ENCODE peak calls at places on chromosomes 3 and 15, in four cellular contexts. Y is K562, M is WTC11, O is HepG2. B is an unnamed sample.

GRCh38 chr3:150370129-150370602 is 37.9 kb upstream of the TSC22D2 start:
- DNase-seq in M (peak), O (peak), Y (peak), B (no peak)

GRCh38 chr3:11562277-11562881 is 81.3 kb downstream of the VGLL4 start:
- DNase-seq in M (no peak), O (no peak), Y (no peak), B (no peak)

GRCh38 chr3:188064831-188065493 is 89.0 kb upstream of the LPP start:
- DNase-seq in O (peak), M (no peak), Y (no peak), B (no peak)

GRCh38 chr3:73508330-73508954 is 116.3 kb downstream of the PDZRN3 start:
- DNase-seq in Y (peak), M (peak), O (peak), B (no peak)

GRCh38 chr15:99931703-99932603 is 198.7 kb upstream of the LYSMD4 start:
- DNase-seq in O (no peak), M (no peak), Y (no peak), B (no peak)

GRCh38 chr3:177598110-177598833 is 401.0 kb upstream of the TBL1XR1 start:
- DNase-seq in M (no peak), O (no peak), Y (no peak), B (no peak)

GRCh38 chr3:126087552-126088175 is 3.7 kb upstream of the SLC41A3 start:
- DNase-seq in O (no peak), M (no peak), Y (no peak), B (no peak)

GRCh38 chr3:106839576-106840280 is 537.5 kb upstream of the CCDC54 start:
- DNase-seq in Y (no peak), O (no peak), M (no peak), B (no peak)

GRCh38 chr3:95810468-95810867 is 1003.9 kb upstream of the EPHA6 start:
- DNase-seq in Y (no peak), O (peak), M (no peak), B (no peak)

GRCh38 chr3:186700267-186700666 is 16.9 kb upstream of the KNG1 start:
- DNase-seq in O (no peak), M (no peak), Y (peak), B (no peak)

GRCh38 chr3:8052599-8053185 is 448.9 kb upstream of the LMCD1 start:
- DNase-seq in M (no peak), Y (no peak), O (no peak), B (no peak)

GRCh38 chr3:112084980-112085697 is 1.1 kb upstream of the C3orf52 start:
- DNase-seq in M (no peak), O (peak), Y (no peak), B (no peak)

GRCh38 chr3:53420831-53421230 is 73.5 kb upstream of the DCP1A start:
- DNase-seq in O (no peak), Y (no peak), M (no peak), B (no peak)

GRCh38 chr15:78872972-78873795 is 494 bp downstream of the MORF4L1 start:
- DNase-seq in Y (peak), O (peak), M (peak), B (peak)

GRCh38 chr15:73677146-73677607 is 7.0 kb upstream of the CD276 start:
- DNase-seq in Y (peak), M (peak), O (peak), B (no peak)

GRCh38 chr3:151766454-151766853 is 32.7 kb downstream of the AADACL2 start:
- DNase-seq in M (no peak), Y (no peak), O (no peak), B (no peak)

GRCh38 chr3:149466192-149466591 is 8.3 kb upstream of the TM4SF4 start:
- DNase-seq in Y (no peak), M (no peak), O (no peak), B (no peak)

GRCh38 chr15:74180689-74181602 is 7.4 kb downstream of the ISLR start:
- DNase-seq in O (no peak), Y (no peak), M (no peak), B (no peak)

GRCh38 chr3:159757341-159758060 is 231.1 kb upstream of the IL12A start:
- DNase-seq in M (no peak), O (no peak), Y (no peak), B (no peak)

GRCh38 chr3:42094128-42094527 is 3.0 kb downstream of the TRAK1 start:
- DNase-seq in O (no peak), Y (no peak), M (no peak), B (peak)

GRCh38 chr3:194617827-194618226 is 15.4 kb downstream of the TMEM44 start:
- DNase-seq in M (no peak), Y (no peak), O (no peak), B (no peak)

GRCh38 chr3:113277886-113278598 is 66.7 kb downstream of the BOC start:
- DNase-seq in O (no peak), M (no peak), Y (no peak), B (no peak)

GRCh38 chr3:110246796-110247369 is 824.7 kb upstream of the NECTIN3 start:
- DNase-seq in Y (no peak), O (no peak), M (no peak), B (no peak)

GRCh38 chr3:159748408-159748807 is 240.2 kb upstream of the IL12A start:
- DNase-seq in O (no peak), Y (no peak), M (no peak), B (no peak)

GRCh38 chr3:161406594-161407555 is 35.6 kb upstream of the SPTSSB start:
- DNase-seq in M (no peak), Y (no peak), O (no peak), B (no peak)

GRCh38 chr3:12954891-12955650 is 113.7 kb upstream of the RPL32 start:
- DNase-seq in O (no peak), M (no peak), Y (no peak), B (no peak)

GRCh38 chr3:39705351-39705900 is 104.0 kb upstream of the MYRIP start:
- DNase-seq in M (no peak), Y (no peak), O (no peak), B (no peak)

GRCh38 chr3:55446860-55447259 is 40.2 kb downstream of the WNT5A start:
- DNase-seq in M (no peak), Y (no peak), O (no peak), B (no peak)

GRCh38 chr15:73844356-73844755 is 29.0 kb upstream of the TBC1D21 start:
- DNase-seq in M (no peak), Y (no peak), O (no peak), B (no peak)

GRCh38 chr3:169769287-169770181 is at the start of gene ACTRT3:
- DNase-seq in O (peak), Y (no peak), M (peak), B (no peak)

GRCh38 chr15:83250766-83251165 is 33.7 kb downstream of the BNC1 start:
- DNase-seq in M (no peak), O (no peak), Y (no peak), B (no peak)

GRCh38 chr15:71386448-71387236 is 271.4 kb downstream of the THSD4 start:
- DNase-seq in M (no peak), O (no peak), Y (no peak), B (no peak)

GRCh38 chr15:95799286-95800187 is 531.0 kb upstream of the NR2F2 start:
- DNase-seq in Y (no peak), O (peak), M (no peak), B (no peak)

DNA sequence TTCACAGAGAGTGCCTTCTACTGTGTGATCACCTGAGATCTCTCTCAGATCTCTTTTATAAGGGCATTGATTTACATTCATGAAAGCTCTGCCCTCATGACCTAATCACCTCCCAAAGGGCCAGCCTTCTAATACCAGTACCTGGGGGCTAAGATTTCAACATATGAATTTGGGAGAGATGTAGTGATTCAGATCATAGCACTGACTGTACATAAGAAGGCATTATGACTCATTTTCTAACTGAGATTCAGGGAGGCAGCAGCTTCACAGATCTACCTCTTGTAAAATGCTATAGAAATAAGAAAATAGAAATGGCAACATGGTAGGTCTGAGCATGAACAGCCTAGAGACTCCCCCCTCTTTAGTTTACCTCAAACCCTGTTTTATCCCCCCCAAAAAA is 39.6 kb downstream of the VGLL3 start:
- DNase-seq in Y (no peak), M (no peak), O (no peak), B (no peak)
- TF ChIP-seq NR2C2 in Y (no peak), M (no peak), O (no peak), B (no peak)

GRCh38 chr3:178859386-178859785 is 212.2 kb downstream of the ZMAT3 start:
- DNase-seq in O (no peak), Y (no peak), M (no peak), B (no peak)
- TF ChIP-seq NR2C2 in O (no peak), Y (no peak), M (no peak), B (no peak)

DNA sequence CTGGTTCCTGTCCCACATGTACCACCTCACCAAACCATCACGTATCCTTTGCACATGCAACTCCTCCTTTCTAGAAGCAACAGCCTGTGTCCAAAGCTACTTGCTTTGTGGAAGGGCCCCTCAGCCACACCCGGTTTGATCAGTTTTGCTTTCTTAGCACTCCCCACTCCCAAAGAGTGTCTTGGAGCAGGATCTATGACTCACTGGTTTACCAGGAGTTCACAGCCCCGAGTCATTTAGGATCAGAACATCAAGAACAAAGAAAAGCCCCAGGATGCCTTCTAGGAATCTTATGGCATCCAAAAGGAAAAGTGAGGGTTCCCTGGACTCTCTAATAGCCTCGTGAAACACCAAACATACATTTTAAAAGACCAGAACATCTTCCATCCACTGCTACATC is 50.7 kb upstream of the IGF1R start:
- DNase-seq in Y (no peak), O (no peak), M (no peak), B (no peak)
- TF ChIP-seq NR2C2 in Y (no peak), O (no peak), M (no peak), B (no peak)

GRCh38 chr3:44048949-44049348 is 192.7 kb upstream of the TOPAZ1 start:
- DNase-seq in Y (no peak), O (no peak), M (no peak), B (no peak)

GRCh38 chr3:44047796-44048195 is 193.9 kb upstream of the TOPAZ1 start:
- DNase-seq in Y (no peak), O (no peak), M (no peak), B (no peak)

GRCh38 chr3:44042772-44043171 is 198.9 kb upstream of the TOPAZ1 start:
- DNase-seq in Y (no peak), O (no peak), M (no peak), B (no peak)

GRCh38 chr3:44048196-44048924 is 193.3 kb upstream of the TOPAZ1 start:
- DNase-seq in Y (no peak), M (no peak), O (no peak), B (no peak)

GRCh38 chr3:44045476-44046275 is 196.0 kb upstream of the TOPAZ1 start:
- DNase-seq in Y (peak), M (no peak), O (no peak), B (peak)
- TF ChIP-seq NR2C2 in Y (no peak), M (no peak), O (no peak), B (no peak)

DNA sequence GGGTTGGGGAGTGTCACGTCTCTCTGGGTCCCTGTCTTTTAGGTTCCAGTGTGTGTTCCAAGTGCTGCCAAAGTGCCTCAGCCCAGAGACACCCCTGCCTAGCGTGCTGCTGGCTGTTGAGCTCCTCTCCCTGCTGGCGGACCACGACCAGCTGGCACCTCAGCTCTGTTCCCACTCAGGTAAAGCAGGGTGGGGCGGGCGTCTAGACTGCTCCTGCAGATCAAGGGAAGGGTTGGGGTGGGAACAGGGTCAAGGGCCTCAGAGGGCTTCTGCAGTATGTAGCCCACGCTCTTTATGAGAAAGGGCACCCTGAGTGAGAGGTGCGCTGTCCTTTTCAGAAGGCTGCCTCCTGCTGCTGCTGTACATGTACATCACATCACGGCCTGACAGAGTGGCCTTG is 17.2 kb downstream of the ATRIP start:
- DNase-seq in Y (no peak), M (no peak), O (no peak), B (no peak)
- TF ChIP-seq NR2C2 in Y (no peak), M (no peak), O (no peak), B (no peak)

DNA sequence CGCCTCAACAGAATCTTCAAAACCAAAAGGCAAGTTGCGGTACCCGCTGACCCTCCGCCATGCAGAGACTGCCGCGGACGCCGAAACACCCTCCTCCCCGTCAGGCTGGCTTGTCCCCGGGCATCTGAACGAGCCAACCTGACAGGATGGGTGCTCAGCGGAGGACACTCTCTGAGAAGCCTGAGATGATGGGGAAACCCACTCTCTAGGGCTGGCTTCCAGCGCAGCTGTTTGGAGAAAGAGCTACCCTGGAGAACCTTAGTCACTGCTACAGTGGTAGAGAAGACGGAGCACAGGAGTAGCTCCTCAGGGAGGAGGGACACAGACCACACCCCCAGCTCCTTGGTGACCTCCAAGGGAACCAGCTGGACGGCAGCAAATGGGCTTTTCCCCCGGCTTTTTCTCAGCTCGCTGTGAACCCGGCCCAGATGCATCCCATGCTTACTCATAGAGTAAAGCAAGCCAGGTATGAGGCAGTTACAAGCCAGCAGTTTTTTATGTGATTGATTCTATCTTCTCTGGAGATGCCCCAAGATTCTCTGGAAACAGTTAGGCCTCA is 38.9 kb downstream of the FAM174B start:
- DNase-seq in M (no peak), Y (peak), O (no peak), B (no peak)
- TF ChIP-seq NR2C2 in M (no peak), Y (no peak), O (no peak), B (no peak)

GRCh38 chr3:174355505-174355904 is 503.6 kb upstream of the NAALADL2 start:
- DNase-seq in Y (no peak), O (no peak), M (no peak), B (no peak)
- TF ChIP-seq NR2C2 in Y (no peak), O (no peak), M (no peak), B (no peak)